ENCODE peak calls at places on chromosomes 1 and 21, in ten cellular contexts. V is CD8-positive, alpha-beta T cell; L is fibroblast of the aortic adventitia; G is NCI-H1436; R is pons; J is germinal center; H is mucosa of gallbladder; E is cardiac fibroblast; U is stimulated activated CD8-positive, alpha-beta memory T cell treated with anti-CD3 and anti-CD28 coated beads, Interleukin-2, amount 100 ng/mL, for 48 hours; A is neural progenitor cell. B is an unnamed sample.

GRCh38 chr1:65170511-65171142 is 22.6 kb downstream of the AK4 start:
- DNase-seq in H (no peak), L (peak), J (no peak), G (no peak), U (no peak), R (no peak), V (no peak), A (no peak), E (peak), B (no peak)

GRCh38 chr1:89603651-89604413 is 29.1 kb upstream of the LRRC8C start:
- DNase-seq in U (no peak), V (no peak), R (no peak), G (no peak), L (peak), J (no peak), E (peak), A (no peak), H (no peak), B (no peak)

GRCh38 chr1:83905315-83905907 is 93.5 kb downstream of the TTLL7 start:
- DNase-seq in R (peak), A (peak), V (no peak), J (peak), U (no peak), E (peak), L (peak), G (no peak), H (no peak), B (peak)

GRCh38 chr21:45655071-45655470 is 11.5 kb downstream of the PCBP3 start:
- DNase-seq in U (no peak), A (no peak), H (no peak), E (peak), V (no peak), J (no peak), R (no peak), L (peak), G (no peak), B (no peak)

GRCh38 chr1:7382971-7383370 is 388.1 kb upstream of the VAMP3 start:
- DNase-seq in V (no peak), H (no peak), G (no peak), R (no peak), J (no peak), L (no peak), U (no peak), E (no peak), A (no peak), B (no peak)

GRCh38 chr1:30908886-30909777 is 574 bp upstream of the SDC3 start:
- DNase-seq in G (no peak), J (no peak), V (no peak), U (no peak), H (no peak), R (no peak), E (no peak), A (peak), L (no peak), B (no peak)

GRCh38 chr1:25246600-25247023 is 642 bp downstream of the RSRP1 start:
- DNase-seq in A (peak), R (no peak), G (no peak), U (no peak), L (no peak), E (no peak), V (peak), H (no peak), J (no peak), B (peak)

GRCh38 chr1:224498574-224499170 is 64.1 kb upstream of the WDR26 start:
- DNase-seq in H (no peak), V (no peak), L (no peak), R (no peak), E (peak), G (no peak), A (peak), U (no peak), J (no peak), B (no peak)

GRCh38 chr1:206846475-206846874 is 18.9 kb upstream of the IL20 start:
- DNase-seq in A (no peak), H (no peak), R (no peak), L (no peak), V (no peak), E (no peak), J (no peak), U (no peak), G (no peak), B (no peak)

GRCh38 chr1:97820470-97821188 is 100.2 kb downstream of the DPYD start:
- DNase-seq in R (peak), H (no peak), E (peak), L (peak), J (no peak), V (no peak), U (no peak), A (peak), G (peak), B (no peak)

GRCh38 chr1:36456391-36456928 is 6.2 kb upstream of the OSCP1 start:
- DNase-seq in H (no peak), J (no peak), R (no peak), L (no peak), E (no peak), G (no peak), A (no peak), U (no peak), V (no peak), B (no peak)

GRCh38 chr1:58155418-58156123 is 391.0 kb downstream of the OMA1 start:
- DNase-seq in U (no peak), R (peak), J (no peak), A (peak), V (no peak), E (peak), G (peak), H (no peak), L (no peak), B (no peak)

GRCh38 chr1:89911186-89911976 is 83.5 kb upstream of the ZNF326 start:
- DNase-seq in E (peak), G (no peak), R (no peak), V (no peak), J (no peak), L (no peak), A (peak), H (no peak), U (no peak), B (no peak)

GRCh38 chr1:221994939-221995338 is 253.1 kb upstream of the DUSP10 start:
- DNase-seq in U (no peak), E (peak), J (no peak), L (peak), A (no peak), R (peak), G (no peak), H (no peak), V (no peak), B (no peak)

GRCh38 chr1:51618715-51619114 is 1.8 kb downstream of the OSBPL9 start:
- DNase-seq in V (no peak), A (no peak), R (no peak), U (no peak), E (no peak), H (no peak), G (no peak), J (no peak), L (no peak), B (no peak)

GRCh38 chr1:247857069-247857985 is at the start of gene TRIM58:
- DNase-seq in A (no peak), R (no peak), J (peak), L (no peak), G (no peak), E (peak), H (no peak), V (no peak), U (no peak), B (peak)

GRCh38 chr1:237763137-237763536 is 127.6 kb downstream of the ZP4 start:
- DNase-seq in H (no peak), A (no peak), R (no peak), U (no peak), V (no peak), G (no peak), J (no peak), E (no peak), L (no peak), B (no peak)

GRCh38 chr1:198359024-198359653 is 181.3 kb downstream of the ATP6V1G3 start:
- DNase-seq in E (peak), A (no peak), H (no peak), R (peak), G (no peak), L (peak), U (no peak), V (no peak), J (no peak), B (no peak)

GRCh38 chr1:55478742-55479141 is 263.6 kb upstream of the USP24 start:
- DNase-seq in U (no peak), H (no peak), G (peak), A (peak), J (no peak), V (no peak), E (peak), L (peak), R (no peak), B (no peak)

GRCh38 chr1:228377664-228378452 is 28.8 kb downstream of the TRIM11 start:
- DNase-seq in H (no peak), J (no peak), G (no peak), V (no peak), U (no peak), L (no peak), E (no peak), R (no peak), A (no peak), B (no peak)

GRCh38 chr1:66285618-66286270 is 248.2 kb upstream of the SGIP1 start:
- DNase-seq in V (no peak), H (no peak), L (no peak), E (no peak), A (no peak), J (no peak), U (no peak), R (no peak), G (no peak), B (no peak)

GRCh38 chr1:71285529-71285928 is 204.7 kb upstream of the ZRANB2 start:
- DNase-seq in A (no peak), L (no peak), E (no peak), V (no peak), U (no peak), G (no peak), J (no peak), H (no peak), R (no peak), B (no peak)

GRCh38 chr1:9822897-9823692 is 670 bp downstream of the CLSTN1 start:
- DNase-seq in E (peak), U (no peak), A (peak), L (no peak), R (no peak), G (no peak), V (peak), H (no peak), J (peak), B (no peak)

GRCh38 chr1:109910963-109911798 is 532 bp downstream of the CSF1 start:
- DNase-seq in A (peak), J (peak), R (no peak), V (no peak), G (no peak), E (no peak), H (no peak), U (no peak), L (no peak), B (peak)

GRCh38 chr1:156053770-156054499 is at the start of gene UBQLN4:
- DNase-seq in J (peak), A (peak), G (peak), L (peak), E (peak), H (peak), U (peak), R (peak), V (peak), B (peak)

GRCh38 chr1:229028509-229028908 is 242.4 kb upstream of the RAB4A start:
- DNase-seq in G (no peak), H (no peak), V (no peak), E (no peak), R (no peak), U (no peak), J (no peak), L (no peak), A (peak), B (no peak)

GRCh38 chr1:66648896-66649597 is 103.2 kb upstream of the DYNLT5 start:
- DNase-seq in A (no peak), H (no peak), V (no peak), R (no peak), J (no peak), L (no peak), E (no peak), G (no peak), U (no peak), B (no peak)

GRCh38 chr1:31734582-31735107 is 29.5 kb downstream of the ADGRB2 start:
- DNase-seq in V (no peak), G (no peak), H (no peak), J (no peak), E (no peak), U (no peak), R (no peak), A (no peak), L (no peak), B (no peak)

GRCh38 chr21:44708213-44708865 is 3.0 kb downstream of the TSPEAR start:
- DNase-seq in V (no peak), U (no peak), E (no peak), L (no peak), J (no peak), R (no peak), G (no peak), A (peak), H (no peak), B (no peak)

GRCh38 chr1:193058529-193059281 is 455 bp downstream of the UCHL5 start:
- DNase-seq in L (peak), R (peak), U (peak), J (peak), G (peak), V (peak), H (peak), E (peak), A (no peak), B (peak)

GRCh38 chr1:81213279-81213678 is 587.5 kb upstream of the ADGRL2 start:
- DNase-seq in U (no peak), H (no peak), G (no peak), J (no peak), E (no peak), A (no peak), L (no peak), R (no peak), V (no peak), B (no peak)

GRCh38 chr1:22952694-22953391 is 19.8 kb downstream of the LACTBL1 start:
- DNase-seq in U (no peak), H (no peak), E (no peak), J (no peak), R (no peak), A (no peak), L (no peak), V (no peak), G (no peak), B (no peak)